ENCODE peak calls at places on chromosome 3, in six cellular contexts. E is aorta, Z is psoas muscle, Q is stomach, U is A549, X is H9. B is an unnamed sample.

GRCh38 chr3:72157782-72158638 is 373.1 kb upstream of the PROK2 start:
- DNase-seq in E (no peak), Z (no peak), Q (no peak), U (no peak), X (no peak), B (no peak)

GRCh38 chr3:15206662-15207576 is 873 bp downstream of the CAPN7 start:
- DNase-seq in E (no peak), Z (peak), Q (peak), U (peak), X (peak), B (no peak)

GRCh38 chr3:88882121-88882520 is 225.3 kb upstream of the EPHA3 start:
- DNase-seq in E (no peak), Z (no peak), Q (no peak), U (no peak), X (no peak), B (no peak)

GRCh38 chr3:192887047-192887446 is 30.6 kb downstream of the MB21D2 start:
- DNase-seq in E (no peak), Z (no peak), Q (no peak), U (peak), X (no peak), B (no peak)

GRCh38 chr3:128878556-128879124 is 780 bp upstream of the ACAD9 start:
- DNase-seq in E (no peak), Z (no peak), Q (no peak), U (no peak), X (no peak), B (no peak)

GRCh38 chr3:54817628-54818027 is 110.2 kb downstream of the LRTM1 start:
- DNase-seq in E (no peak), Z (no peak), Q (no peak), U (no peak), X (no peak), B (no peak)

GRCh38 chr3:194806991-194807685 is 121.5 kb downstream of the FAM43A start:
- DNase-seq in E (no peak), Z (no peak), Q (no peak), U (peak), X (no peak), B (no peak)

GRCh38 chr3:190519886-190520285 is 6.0 kb downstream of the IL1RAP start:
- DNase-seq in E (no peak), Z (no peak), Q (no peak), U (no peak), X (no peak), B (no peak)

GRCh38 chr3:15263120-15263519 is 57.1 kb downstream of the CAPN7 start:
- DNase-seq in E (no peak), Z (no peak), Q (no peak), U (no peak), X (no peak), B (no peak)

GRCh38 chr3:129224984-129225393 is 24.4 kb upstream of the COPG1 start:
- DNase-seq in E (peak), Z (peak), Q (peak), U (peak), X (peak), B (no peak)

GRCh38 chr3:148149556-148149955 is 548.1 kb upstream of the AGTR1 start:
- DNase-seq in E (no peak), Z (no peak), Q (no peak), U (no peak), X (peak), B (peak)

GRCh38 chr3:121269389-121269788 is 276.4 kb downstream of the POLQ start:
- DNase-seq in E (no peak), Z (no peak), Q (no peak), U (no peak), X (no peak), B (no peak)

GRCh38 chr3:16071246-16071645 is 103.2 kb upstream of the GALNT15 start:
- DNase-seq in E (no peak), Z (no peak), Q (no peak), U (no peak), X (no peak), B (no peak)

GRCh38 chr3:188164248-188164687 is 10.3 kb downstream of the LPP start:
- DNase-seq in E (no peak), Z (no peak), Q (peak), U (peak), X (no peak), B (no peak)

GRCh38 chr3:174062923-174063322 is 665.4 kb downstream of the NLGN1 start:
- DNase-seq in E (no peak), Z (no peak), Q (no peak), U (no peak), X (no peak), B (no peak)

GRCh38 chr3:54954019-54954418 is 26.2 kb upstream of the LRTM1 start:
- DNase-seq in E (no peak), Z (peak), Q (no peak), U (no peak), X (peak), B (no peak)

GRCh38 chr3:94036909-94037507 is 8.6 kb upstream of the STX19 start:
- DNase-seq in E (no peak), Z (no peak), Q (no peak), U (peak), X (no peak), B (peak)

GRCh38 chr3:49519266-49519665 is 35.0 kb upstream of the BSN start:
- DNase-seq in E (no peak), Z (no peak), Q (no peak), U (no peak), X (no peak), B (no peak)

GRCh38 chr3:127411083-127411727 is 123.4 kb upstream of the PRR20G start:
- DNase-seq in E (no peak), Z (no peak), Q (no peak), U (no peak), X (peak), B (no peak)

GRCh38 chr3:39903253-39903652 is 93.8 kb downstream of the MYRIP start:
- DNase-seq in E (no peak), Z (no peak), Q (no peak), U (no peak), X (no peak), B (no peak)

GRCh38 chr3:126959921-126960603 is 22.9 kb upstream of the PLXNA1 start:
- DNase-seq in E (peak), Z (no peak), Q (no peak), U (peak), X (peak), B (no peak)

GRCh38 chr3:15794303-15794771 is 3.4 kb downstream of the ANKRD28 start:
- DNase-seq in E (no peak), Z (no peak), Q (no peak), U (peak), X (no peak), B (no peak)

GRCh38 chr3:139103484-139103883 is 58.8 kb upstream of the PRR23C start:
- DNase-seq in E (no peak), Z (no peak), Q (no peak), U (no peak), X (no peak), B (no peak)

GRCh38 chr3:21486381-21486935 is 264.6 kb downstream of the ZNF385D start:
- DNase-seq in E (no peak), Z (no peak), Q (no peak), U (no peak), X (no peak), B (no peak)

GRCh38 chr3:16476636-16477035 is 36.9 kb downstream of the RFTN1 start:
- DNase-seq in E (no peak), Z (no peak), Q (no peak), U (no peak), X (no peak), B (no peak)

GRCh38 chr3:138418556-138419206 is 15.7 kb upstream of the ESYT3 start:
- DNase-seq in E (no peak), Z (no peak), Q (no peak), U (no peak), X (no peak), B (no peak)

DNA sequence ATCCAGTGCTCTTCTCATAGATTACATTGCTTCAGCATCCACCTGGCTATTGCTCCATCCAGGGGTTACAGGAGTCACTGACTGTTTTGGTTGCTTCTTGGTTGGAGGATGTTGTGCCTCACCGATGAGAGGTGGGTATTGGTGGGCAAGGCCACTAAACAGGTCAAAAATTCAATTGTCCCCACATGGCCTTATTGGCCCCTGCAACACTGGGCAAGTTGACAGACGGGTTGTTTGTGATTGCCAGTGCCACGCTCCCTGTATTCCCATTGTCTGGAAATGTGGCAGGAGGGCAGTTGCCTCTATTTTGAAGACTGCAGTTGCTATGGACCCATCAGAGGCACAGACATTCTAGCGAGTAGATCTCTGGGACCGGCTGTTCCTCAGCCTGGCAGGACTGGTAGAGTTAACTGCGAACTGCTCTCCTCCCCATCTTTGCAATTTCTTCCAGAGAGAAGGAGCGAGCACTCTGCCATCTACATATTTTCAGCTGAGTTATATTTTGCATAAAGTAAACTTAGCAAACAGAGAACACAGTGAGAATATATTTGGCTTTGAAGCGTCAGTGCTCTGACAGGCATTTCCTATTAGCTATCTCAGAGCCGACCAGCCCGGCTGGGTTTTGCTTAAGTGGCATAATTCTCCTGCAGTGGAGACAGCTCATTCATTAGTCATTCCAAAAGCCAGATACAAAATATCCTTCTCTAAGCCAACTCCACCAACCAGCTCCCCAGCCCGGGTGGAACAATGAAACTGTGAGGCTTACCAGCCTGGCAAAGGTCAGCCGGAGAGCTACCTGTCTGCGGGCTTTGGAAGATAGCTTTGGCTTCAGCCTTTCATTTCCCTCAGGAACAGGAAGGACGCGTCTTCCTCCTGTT is 26.0 kb upstream of the MAGEF1 start:
- DNase-seq in E (no peak), Z (no peak), Q (peak), U (no peak), X (no peak), B (no peak)
- H3K27ac ChIP-seq in E (no peak), Z (no peak), Q (peak), U (no peak), X (no peak), B (no peak)

DNA sequence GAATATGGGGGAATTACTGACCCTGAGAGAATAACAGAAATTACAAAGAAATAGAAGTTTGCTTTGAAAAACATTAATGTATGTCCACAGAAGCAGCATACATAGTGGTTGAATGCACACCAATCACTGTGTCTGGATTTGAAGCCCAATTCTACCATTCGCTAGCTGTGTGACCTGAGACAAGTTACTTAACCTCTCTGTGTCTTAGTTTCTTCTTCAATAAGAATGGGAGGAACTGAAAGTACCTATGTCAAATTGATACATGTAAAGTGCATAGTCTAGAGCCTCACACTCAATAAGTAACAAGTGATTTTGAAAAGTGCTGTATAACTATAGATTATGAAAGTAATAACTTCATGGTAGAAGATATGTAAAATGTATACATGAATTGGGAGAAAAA is 457.8 kb downstream of the FOXP1 start:
- DNase-seq in E (no peak), Z (no peak), Q (no peak), U (no peak), X (no peak), B (no peak)
- H3K27ac ChIP-seq in E (no peak), Z (no peak), Q (peak), U (no peak), X (no peak), B (no peak)

DNA sequence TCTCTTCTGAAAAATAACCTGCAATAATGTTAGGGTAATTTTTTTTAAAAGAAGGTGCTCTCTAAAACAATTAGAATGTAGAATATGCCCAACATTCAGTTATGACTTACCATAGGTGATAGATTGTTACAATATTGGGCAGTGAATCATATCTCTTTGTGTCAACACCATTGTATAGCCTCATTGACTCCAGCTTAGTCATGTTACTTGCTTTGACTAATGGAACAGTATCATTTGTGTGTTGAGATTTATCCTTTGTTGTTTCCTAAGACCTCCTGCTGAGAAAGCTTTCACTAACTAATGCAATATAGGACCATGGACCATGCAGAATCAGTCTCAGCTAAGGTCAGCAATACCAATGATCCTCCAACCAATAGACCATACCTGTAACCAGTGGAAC is 1106.4 kb downstream of the SI start:
- DNase-seq in E (no peak), Z (no peak), Q (no peak), U (no peak), X (no peak), B (no peak)
- H3K27ac ChIP-seq in E (no peak), Z (no peak), Q (no peak), U (no peak), X (no peak), B (no peak)

DNA sequence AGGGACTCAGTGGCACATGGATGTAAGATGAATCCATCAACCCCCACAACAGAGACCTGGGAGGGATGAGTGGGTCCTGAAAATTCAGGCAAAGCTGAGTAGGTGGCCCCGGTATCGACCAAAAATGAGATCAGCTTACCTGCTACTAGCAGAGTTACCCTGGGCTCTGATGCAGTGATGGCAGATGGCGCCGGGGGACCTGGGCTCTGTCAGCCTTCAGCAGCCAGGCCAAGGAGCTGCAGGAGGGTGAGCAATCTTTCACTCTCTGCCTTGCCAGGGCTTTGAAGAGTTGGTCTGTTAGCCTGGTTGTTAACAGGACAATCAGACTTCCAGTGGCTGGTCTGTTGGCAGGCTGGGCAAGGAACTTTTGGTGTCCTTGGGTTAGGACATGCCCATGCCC is 1054.8 kb downstream of the SI start:
- DNase-seq in E (no peak), Z (no peak), Q (no peak), U (no peak), X (no peak), B (no peak)
- H3K27ac ChIP-seq in E (no peak), Z (no peak), Q (no peak), U (no peak), X (no peak), B (no peak)